ENCODE peak calls at places on chromosomes 5 and 9, in eight cellular contexts. M is psoas muscle; Y is AG08395; D is Daoy; G is Right ventricle myocardium superior; K is CD8-positive, alpha-beta T cell; U is activated T-helper 1 cell treated with anti-CD3 and anti-CD28 coated beads, Interleukin-12 subunit alpha, Interleukin-12 subunit beta, Interleukin-2, Interleukin-4 antibody, amounts not matched to agents 30 ng/mL and 10 ng/mL and 1 ng/mL, durations not matched to agents 14 hours and 24 hours and 36 hours; N is cardiac septum. X is an unnamed sample.

GRCh38 chr9:105690742-105691141 is 3.6 kb upstream of the TMEM38B start:
- DNase-seq in M (no peak), G (no peak), N (no peak), D (no peak), Y (peak), U (no peak), K (no peak), X (no peak)

GRCh38 chr5:144004146-144004545 is 166.3 kb downstream of the YIPF5 start:
- DNase-seq in U (no peak), N (no peak), D (no peak), G (no peak), K (no peak), Y (peak), M (no peak), X (no peak)

GRCh38 chr5:81234801-81235200 is 1.7 kb downstream of the CKMT2 start:
- DNase-seq in Y (no peak), N (no peak), M (peak), G (no peak), K (no peak), D (no peak), U (no peak), X (no peak)

GRCh38 chr9:124259273-124260078 is 1.7 kb downstream of the NEK6 start:
- DNase-seq in Y (peak), M (peak), D (peak), K (no peak), N (no peak), G (peak), U (no peak), X (peak)

GRCh38 chr5:150918613-150919012 is 13.8 kb upstream of the ZNF300 start:
- DNase-seq in N (no peak), G (no peak), M (no peak), U (no peak), K (no peak), D (no peak), Y (peak), X (no peak)

GRCh38 chr5:168792678-168793077 is 213.5 kb upstream of the PANK3 start:
- DNase-seq in U (no peak), N (no peak), D (no peak), M (no peak), G (no peak), Y (no peak), K (no peak), X (no peak)

GRCh38 chr9:27473135-27473534 is 51.0 kb upstream of the IFNK start:
- DNase-seq in M (peak), N (no peak), G (peak), K (no peak), Y (peak), D (no peak), U (no peak), X (no peak)

GRCh38 chr9:99285965-99286364 is 63.9 kb downstream of the SEC61B start:
- DNase-seq in D (no peak), M (no peak), N (no peak), G (no peak), Y (no peak), U (no peak), K (no peak), X (no peak)

GRCh38 chr9:71857159-71857558 is 53.8 kb downstream of the ABHD17B start:
- DNase-seq in G (no peak), U (no peak), Y (no peak), D (no peak), M (no peak), N (no peak), K (no peak), X (no peak)

GRCh38 chr5:151742870-151743294 is 15.5 kb downstream of the ATOX1 start:
- DNase-seq in D (peak), K (no peak), G (no peak), M (peak), N (no peak), Y (peak), U (no peak), X (peak)

GRCh38 chr9:70475211-70475610 is 60.8 kb upstream of the KLF9 start:
- DNase-seq in U (no peak), G (no peak), N (no peak), M (no peak), D (no peak), Y (no peak), K (no peak), X (no peak)

GRCh38 chr5:42547146-42547545 is 123.9 kb downstream of the GHR start:
- DNase-seq in K (no peak), N (no peak), Y (peak), M (no peak), D (no peak), G (no peak), U (no peak), X (no peak)

GRCh38 chr9:131837316-131837715 is 97.4 kb upstream of the RAPGEF1 start:
- DNase-seq in G (peak), N (no peak), Y (no peak), K (no peak), M (peak), U (no peak), D (no peak), X (no peak)

GRCh38 chr5:133735346-133735745 is 123.0 kb upstream of the FSTL4 start:
- DNase-seq in G (no peak), Y (peak), N (no peak), U (no peak), K (no peak), D (peak), M (no peak), X (no peak)

GRCh38 chr5:124746252-124746915 is at the start of gene ZNF608:
- DNase-seq in D (peak), U (no peak), K (no peak), G (no peak), M (no peak), N (no peak), Y (peak), X (peak)

GRCh38 chr5:176725521-176725920 is 78.2 kb downstream of the TSPAN17 start:
- DNase-seq in U (no peak), D (no peak), Y (no peak), N (no peak), M (no peak), K (no peak), G (no peak), X (no peak)